ENCODE peak calls at places on chromosomes 12 and 14, in five cellular contexts. D, O, T, X and Z are unnamed samples.

GRCh38 chr12:65892905-65893304 is 68.6 kb downstream of the HMGA2 start:
- DNase-seq in D (no peak), O (no peak), T (no peak), X (no peak), Z (no peak)

GRCh38 chr14:55721353-55721752 is 141.3 kb downstream of the KTN1 start:
- DNase-seq in D (peak), O (no peak), T (peak), X (no peak), Z (no peak)

GRCh38 chr12:67426067-67426466 is 156.9 kb downstream of the CAND1 start:
- DNase-seq in D (no peak), O (no peak), T (no peak), X (no peak), Z (no peak)

GRCh38 chr12:52949413-52950331 is 754 bp downstream of the KRT18 start:
- DNase-seq in D (peak), O (peak), T (no peak), X (peak), Z (peak)

GRCh38 chr14:71739273-71739990 is 192.8 kb upstream of the RGS6 start:
- DNase-seq in D (peak), O (peak), T (no peak), X (peak), Z (peak)

GRCh38 chr14:105299654-105300541 is 903 bp downstream of the BRF1 start:
- DNase-seq in D (no peak), O (no peak), T (peak), X (no peak), Z (no peak)

GRCh38 chr12:57127101-57127709 is 1.1 kb upstream of the LRP1 start:
- DNase-seq in D (peak), O (peak), T (peak), X (peak), Z (peak)

GRCh38 chr12:22046968-22047390 is 961 bp downstream of the CMAS start:
- DNase-seq in D (no peak), O (no peak), T (no peak), X (no peak), Z (no peak)

GRCh38 chr12:67382206-67382871 is 113.2 kb downstream of the CAND1 start:
- DNase-seq in D (no peak), O (no peak), T (no peak), X (no peak), Z (no peak)

GRCh38 chr12:78403136-78403535 is 461.4 kb upstream of the SYT1 start:
- DNase-seq in D (no peak), O (no peak), T (peak), X (no peak), Z (no peak)

GRCh38 chr12:59322473-59322872 is 273.4 kb upstream of the SLC16A7 start:
- DNase-seq in D (no peak), O (no peak), T (no peak), X (no peak), Z (peak)

DNA sequence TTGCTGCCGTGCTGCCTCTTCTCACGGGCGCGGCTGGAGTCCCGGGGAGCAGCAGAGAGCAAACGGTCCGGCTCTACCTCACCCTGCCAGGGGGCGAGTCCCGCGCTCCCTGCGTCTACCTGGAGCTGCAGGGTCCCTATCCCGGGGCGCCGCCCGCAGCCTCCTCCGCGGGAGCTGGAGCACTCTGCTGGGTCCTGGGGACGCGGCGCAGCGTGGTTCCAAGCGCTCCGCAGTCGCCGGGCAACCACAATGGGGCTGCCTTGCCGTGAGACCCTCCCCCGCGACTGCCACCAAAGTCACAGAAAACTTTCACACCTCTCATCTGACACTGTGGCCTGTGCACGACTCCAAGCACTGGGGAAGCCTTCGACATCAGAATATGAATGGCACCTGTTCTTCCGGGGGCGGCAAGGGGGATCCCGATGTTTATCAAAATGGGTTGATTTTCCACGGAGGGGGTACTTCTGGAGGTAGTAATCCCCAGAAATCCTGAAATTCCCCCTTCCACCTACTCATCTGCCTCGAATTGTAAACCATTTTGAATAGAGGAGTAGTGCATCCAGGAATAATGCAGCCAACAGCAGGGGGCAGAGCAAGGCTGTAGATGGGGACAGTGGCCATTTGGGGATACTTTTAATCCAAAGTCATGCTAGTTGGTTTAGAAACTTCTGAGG is at the start of gene C12orf42:
- DNase-seq in D (peak), O (peak), T (peak), X (no peak), Z (no peak)
- H3K4me3 ChIP-seq in D (no peak), O (peak), T (peak), X (no peak), Z (no peak)

GRCh38 chr14:84520711-84521338 is 1009.1 kb upstream of the FLRT2 start:
- DNase-seq in D (no peak), O (no peak), T (no peak), X (no peak), Z (peak)
- TF ChIP-seq CTCF in D (no peak), O (no peak), T (no peak), X (no peak), Z (peak)

DNA sequence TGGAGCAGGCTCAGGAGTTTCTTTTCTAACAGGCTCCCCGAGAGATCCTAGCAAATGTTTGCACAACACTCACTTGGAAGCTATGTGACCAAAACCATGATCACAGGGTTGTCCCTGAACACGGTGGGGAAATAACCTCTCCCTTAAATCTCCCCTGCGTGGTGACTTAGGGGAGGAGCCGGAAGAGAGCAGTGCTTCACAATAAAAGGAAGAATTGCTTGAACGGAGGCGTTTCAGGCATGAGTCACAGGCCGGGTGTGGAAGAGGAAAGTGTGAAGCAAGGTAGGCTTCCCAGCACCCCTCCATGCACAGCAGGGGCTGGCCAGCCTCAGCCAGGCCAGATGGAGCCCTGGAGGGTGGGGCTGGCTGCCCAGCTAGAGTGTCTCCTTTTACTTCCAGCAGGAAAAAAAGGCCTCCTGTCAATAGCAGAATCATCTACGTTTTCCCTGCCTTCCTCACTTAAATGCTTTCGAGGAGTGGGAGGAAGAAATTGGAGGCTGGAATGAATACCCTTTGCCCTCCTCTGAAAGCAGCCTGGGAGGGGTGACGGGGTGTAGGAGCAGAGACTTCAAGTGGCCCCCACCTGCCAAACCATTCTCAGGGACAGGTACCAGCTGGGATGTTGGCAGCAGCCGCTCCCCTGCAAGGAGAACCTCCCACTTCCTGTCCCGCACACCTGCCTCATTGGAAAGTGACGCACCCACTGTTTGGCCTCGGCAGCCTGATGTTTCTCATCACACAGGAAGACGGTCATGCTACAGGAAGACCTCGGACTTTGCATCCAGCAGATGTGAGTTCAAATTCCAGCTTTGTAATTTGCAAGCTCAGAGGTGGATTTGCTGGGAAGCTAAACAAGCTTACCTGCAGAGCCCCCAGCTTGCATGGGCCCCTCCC is 30.1 kb upstream of the PPP2R5C start:
- DNase-seq in D (peak), O (peak), T (no peak), X (peak), Z (no peak)
- H3K4me3 ChIP-seq in D (peak), O (no peak), T (no peak), X (no peak), Z (no peak)

GRCh38 chr12:104137902-104138746 is at the start of gene NFYB:
- DNase-seq in D (peak), O (peak), T (peak), X (peak), Z (peak)
- TF ChIP-seq CTCF in D (no peak), O (no peak), T (no peak), X (no peak), Z (no peak)

GRCh38 chr12:31315089-31315725 is 10.7 kb downstream of the SINHCAF start:
- DNase-seq in D (no peak), O (no peak), T (no peak), X (no peak), Z (no peak)

GRCh38 chr12:31318870-31319269 is 7.1 kb downstream of the SINHCAF start:
- DNase-seq in D (no peak), O (no peak), T (no peak), X (no peak), Z (no peak)

GRCh38 chr12:31317471-31318397 is 8.2 kb downstream of the SINHCAF start:
- DNase-seq in D (no peak), O (no peak), T (no peak), X (no peak), Z (peak)

GRCh38 chr12:31315779-31316465 is 10.0 kb downstream of the SINHCAF start:
- DNase-seq in D (no peak), O (no peak), T (no peak), X (no peak), Z (no peak)

DNA sequence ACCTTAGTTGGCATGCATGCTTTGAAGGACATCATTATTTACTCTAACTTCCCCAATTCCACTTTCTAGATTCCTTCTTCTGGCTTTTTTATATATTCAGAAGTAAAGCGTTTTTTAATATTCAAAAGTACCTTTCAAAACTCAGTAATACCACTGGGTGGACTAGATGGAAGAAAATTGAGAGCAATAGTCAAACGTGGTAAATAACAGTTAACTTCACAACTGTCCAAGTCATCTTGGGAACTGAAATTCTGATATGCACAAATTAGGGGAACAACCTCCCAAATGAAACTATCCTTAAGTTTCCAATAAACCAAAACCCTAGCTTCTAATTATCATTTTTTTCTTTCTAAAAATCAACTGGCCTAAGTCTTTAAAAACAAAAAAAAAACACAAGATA is 9.0 kb downstream of the SINHCAF start:
- DNase-seq in D (no peak), O (no peak), T (no peak), X (no peak), Z (no peak)
- H3K4me3 ChIP-seq in D (no peak), O (peak), T (no peak), X (no peak), Z (peak)

GRCh38 chr14:29030970-29031369 is 264.4 kb downstream of the FOXG1 start:
- DNase-seq in D (no peak), O (no peak), T (no peak), X (no peak), Z (no peak)
- TF ChIP-seq CTCF in D (no peak), O (no peak), T (no peak), X (no peak), Z (no peak)

GRCh38 chr12:79534029-79534867 is 156.5 kb downstream of the PAWR start:
- DNase-seq in D (no peak), O (no peak), T (no peak), X (no peak), Z (no peak)

GRCh38 chr12:79531547-79531946 is 159.2 kb downstream of the PAWR start:
- DNase-seq in D (no peak), O (no peak), T (no peak), X (no peak), Z (no peak)

GRCh38 chr12:79537675-79538074 is 153.1 kb downstream of the PAWR start:
- DNase-seq in D (no peak), O (no peak), T (no peak), X (no peak), Z (no peak)

DNA sequence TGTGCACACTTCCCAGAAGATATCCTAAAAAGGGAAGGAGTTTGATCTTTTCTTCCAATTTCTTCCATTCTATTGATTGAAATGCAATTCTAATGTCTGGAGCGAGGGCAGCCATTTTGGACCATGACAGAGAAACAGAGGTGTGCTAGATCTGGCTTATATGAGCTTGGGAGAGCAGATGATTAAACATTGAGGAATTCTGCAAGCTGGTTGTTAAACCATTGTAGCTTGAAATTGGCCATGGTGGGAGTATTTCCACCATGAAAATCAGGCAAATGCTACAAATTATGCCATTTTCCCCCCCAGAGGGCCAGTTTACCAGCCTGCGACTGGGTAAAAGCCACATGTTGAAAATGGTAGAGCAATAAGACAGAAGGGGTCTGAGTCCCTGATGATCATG is 155.0 kb downstream of the PAWR start:
- DNase-seq in D (no peak), O (no peak), T (no peak), X (no peak), Z (no peak)
- H3K4me3 ChIP-seq in D (no peak), O (no peak), T (no peak), X (no peak), Z (no peak)

GRCh38 chr14:100526057-100526456 is 61.2 kb downstream of the BEGAIN start:
- DNase-seq in D (no peak), O (no peak), T (no peak), X (no peak), Z (no peak)

GRCh38 chr14:100523536-100524025 is 63.6 kb downstream of the BEGAIN start:
- DNase-seq in D (no peak), O (no peak), T (no peak), X (peak), Z (no peak)

GRCh38 chr14:100525615-100526014 is 61.6 kb downstream of the BEGAIN start:
- DNase-seq in D (no peak), O (no peak), T (no peak), X (no peak), Z (no peak)

GRCh38 chr14:100524233-100524932 is 62.8 kb downstream of the BEGAIN start:
- DNase-seq in D (no peak), O (no peak), T (no peak), X (no peak), Z (no peak)

GRCh38 chr14:100524933-100525243 is 62.3 kb downstream of the BEGAIN start:
- DNase-seq in D (no peak), O (peak), T (peak), X (no peak), Z (no peak)
- TF ChIP-seq CTCF in D (peak), O (peak), T (no peak), X (no peak), Z (peak)